ENCODE peak calls at places on chromosomes 3 and 15, in ten cellular contexts. One of them, this sample, is unnamed.

GRCh38 chr3:46089237-46090011 is 62.1 kb upstream of the XCR1 start:
- DNase-seq in OCI-LY7: no peak
- DNase-seq in Peyer's patch: peak; percentile 81
- DNase-seq in fibroblast of pulmonary artery: peak; percentile 72
- DNase-seq in right cardiac atrium: peak; percentile 76
- DNase-seq in bronchial epithelial cell: peak; percentile 95
- DNase-seq in GM23338: no peak
- DNase-seq in tibial nerve: peak; percentile 69
- DNase-seq in stomach: peak; percentile 48
- DNase-seq in cardiac muscle cell: peak; percentile 83
- DNase-seq in this sample: peak; percentile 43

GRCh38 chr15:79209116-79209515 is 73.4 kb upstream of the ANKRD34C start:
- DNase-seq in stomach: no peak
- DNase-seq in cardiac muscle cell: no peak
- DNase-seq in right cardiac atrium: peak; percentile 54
- DNase-seq in fibroblast of pulmonary artery: no peak
- DNase-seq in OCI-LY7: no peak
- DNase-seq in Peyer's patch: no peak
- DNase-seq in GM23338: peak; percentile 33
- DNase-seq in tibial nerve: no peak
- DNase-seq in bronchial epithelial cell: no peak
- DNase-seq in this sample: no peak

GRCh38 chr15:43880406-43881184 is 53.8 kb downstream of the WDR76 start:
- DNase-seq in fibroblast of pulmonary artery: peak; percentile 33
- DNase-seq in OCI-LY7: no peak
- DNase-seq in cardiac muscle cell: peak; percentile 30
- DNase-seq in tibial nerve: no peak
- DNase-seq in bronchial epithelial cell: no peak
- DNase-seq in right cardiac atrium: no peak
- DNase-seq in GM23338: peak; percentile 24
- DNase-seq in Peyer's patch: no peak
- DNase-seq in stomach: no peak
- DNase-seq in this sample: no peak

GRCh38 chr3:51940648-51941421 is 869 bp downstream of the RRP9 start:
- DNase-seq in stomach: no peak
- DNase-seq in OCI-LY7: no peak
- DNase-seq in cardiac muscle cell: peak; percentile 71
- DNase-seq in bronchial epithelial cell: no peak
- DNase-seq in fibroblast of pulmonary artery: peak; percentile 70
- DNase-seq in GM23338: no peak
- DNase-seq in Peyer's patch: peak; percentile 29
- DNase-seq in right cardiac atrium: no peak
- DNase-seq in tibial nerve: no peak
- DNase-seq in this sample: no peak

GRCh38 chr3:58092516-58092915 is 84.3 kb downstream of the FLNB start:
- DNase-seq in OCI-LY7: no peak
- DNase-seq in bronchial epithelial cell: no peak
- DNase-seq in right cardiac atrium: no peak
- DNase-seq in cardiac muscle cell: peak; percentile 37
- DNase-seq in GM23338: no peak
- DNase-seq in tibial nerve: no peak
- DNase-seq in stomach: no peak
- DNase-seq in fibroblast of pulmonary artery: peak; percentile 35
- DNase-seq in Peyer's patch: no peak
- DNase-seq in this sample: no peak

GRCh38 chr15:81091889-81092558 is 42.0 kb upstream of the CFAP161 start:
- DNase-seq in tibial nerve: no peak
- DNase-seq in Peyer's patch: no peak
- DNase-seq in cardiac muscle cell: peak; percentile 71
- DNase-seq in right cardiac atrium: no peak
- DNase-seq in bronchial epithelial cell: peak; percentile 83
- DNase-seq in GM23338: no peak
- DNase-seq in fibroblast of pulmonary artery: peak; percentile 81
- DNase-seq in stomach: no peak
- DNase-seq in OCI-LY7: no peak
- DNase-seq in this sample: no peak

GRCh38 chr15:34241376-34242350 is 16.8 kb downstream of the EMC4 start:
- DNase-seq in GM23338: peak; percentile 56
- DNase-seq in cardiac muscle cell: peak; percentile 60
- DNase-seq in right cardiac atrium: no peak
- DNase-seq in OCI-LY7: peak; percentile 57
- DNase-seq in tibial nerve: peak; percentile 32
- DNase-seq in bronchial epithelial cell: peak; percentile 78
- DNase-seq in fibroblast of pulmonary artery: peak; percentile 70
- DNase-seq in Peyer's patch: no peak
- DNase-seq in stomach: no peak
- DNase-seq in this sample: no peak

GRCh38 chr15:88440021-88440420 is 27.2 kb downstream of the MRPL46 start:
- DNase-seq in bronchial epithelial cell: peak; percentile 82
- DNase-seq in stomach: no peak
- DNase-seq in GM23338: no peak
- DNase-seq in Peyer's patch: no peak
- DNase-seq in right cardiac atrium: no peak
- DNase-seq in tibial nerve: no peak
- DNase-seq in cardiac muscle cell: peak; percentile 29
- DNase-seq in OCI-LY7: no peak
- DNase-seq in fibroblast of pulmonary artery: peak; percentile 48
- DNase-seq in this sample: no peak

GRCh38 chr3:11539677-11540076 is 104.0 kb downstream of the VGLL4 start:
- DNase-seq in tibial nerve: no peak
- DNase-seq in right cardiac atrium: no peak
- DNase-seq in GM23338: peak; percentile 51
- DNase-seq in stomach: no peak
- DNase-seq in cardiac muscle cell: no peak
- DNase-seq in fibroblast of pulmonary artery: no peak
- DNase-seq in bronchial epithelial cell: peak; percentile 25
- DNase-seq in Peyer's patch: no peak
- DNase-seq in OCI-LY7: no peak
- DNase-seq in this sample: no peak

GRCh38 chr15:69842851-69843250 is 254.9 kb downstream of the TLE3 start:
- DNase-seq in OCI-LY7: no peak
- DNase-seq in fibroblast of pulmonary artery: no peak
- DNase-seq in GM23338: no peak
- DNase-seq in bronchial epithelial cell: no peak
- DNase-seq in stomach: no peak
- DNase-seq in tibial nerve: no peak
- DNase-seq in Peyer's patch: no peak
- DNase-seq in right cardiac atrium: no peak
- DNase-seq in cardiac muscle cell: no peak
- DNase-seq in this sample: no peak

GRCh38 chr3:138256022-138256421 is 68.9 kb downstream of the ARMC8 start:
- DNase-seq in fibroblast of pulmonary artery: no peak
- DNase-seq in tibial nerve: no peak
- DNase-seq in OCI-LY7: no peak
- DNase-seq in Peyer's patch: no peak
- DNase-seq in stomach: no peak
- DNase-seq in right cardiac atrium: no peak
- DNase-seq in cardiac muscle cell: no peak
- DNase-seq in GM23338: no peak
- DNase-seq in bronchial epithelial cell: no peak
- DNase-seq in this sample: no peak

GRCh38 chr3:45554001-45554691 is 40.4 kb upstream of the LIMD1 start:
- DNase-seq in GM23338: peak; percentile 47
- DNase-seq in bronchial epithelial cell: no peak
- DNase-seq in stomach: peak; percentile 31
- DNase-seq in fibroblast of pulmonary artery: peak; percentile 49
- DNase-seq in right cardiac atrium: peak; percentile 78
- DNase-seq in Peyer's patch: peak; percentile 68
- DNase-seq in tibial nerve: peak; percentile 44
- DNase-seq in OCI-LY7: peak; percentile 76
- DNase-seq in cardiac muscle cell: peak; percentile 51
- DNase-seq in this sample: peak; percentile 74

GRCh38 chr3:29083607-29084120 is 197.2 kb upstream of the RBMS3 start:
- DNase-seq in fibroblast of pulmonary artery: no peak
- DNase-seq in GM23338: no peak
- DNase-seq in OCI-LY7: no peak
- DNase-seq in bronchial epithelial cell: no peak
- DNase-seq in Peyer's patch: no peak
- DNase-seq in tibial nerve: no peak
- DNase-seq in right cardiac atrium: no peak
- DNase-seq in stomach: no peak
- DNase-seq in cardiac muscle cell: peak; percentile 7
- DNase-seq in this sample: no peak

GRCh38 chr3:49098429-49098828 is 4.6 kb upstream of the QRICH1 start:
- DNase-seq in bronchial epithelial cell: peak; percentile 35
- DNase-seq in cardiac muscle cell: peak; percentile 17
- DNase-seq in fibroblast of pulmonary artery: no peak
- DNase-seq in OCI-LY7: no peak
- DNase-seq in GM23338: no peak
- DNase-seq in stomach: no peak
- DNase-seq in right cardiac atrium: peak; percentile 76
- DNase-seq in tibial nerve: no peak
- DNase-seq in Peyer's patch: no peak
- DNase-seq in this sample: peak; percentile 63

GRCh38 chr3:71563827-71564226 is 19.7 kb downstream of the FOXP1 start:
- DNase-seq in GM23338: no peak
- DNase-seq in tibial nerve: no peak
- DNase-seq in cardiac muscle cell: no peak
- DNase-seq in right cardiac atrium: no peak
- DNase-seq in stomach: peak; percentile 44
- DNase-seq in bronchial epithelial cell: peak; percentile 68
- DNase-seq in OCI-LY7: peak; percentile 94
- DNase-seq in Peyer's patch: no peak
- DNase-seq in fibroblast of pulmonary artery: no peak
- DNase-seq in this sample: no peak

GRCh38 chr3:168322941-168323340 is 227.2 kb upstream of the GOLIM4 start:
- DNase-seq in bronchial epithelial cell: no peak
- DNase-seq in GM23338: no peak
- DNase-seq in Peyer's patch: no peak
- DNase-seq in stomach: no peak
- DNase-seq in fibroblast of pulmonary artery: no peak
- DNase-seq in right cardiac atrium: no peak
- DNase-seq in OCI-LY7: no peak
- DNase-seq in tibial nerve: no peak
- DNase-seq in cardiac muscle cell: no peak
- DNase-seq in this sample: no peak

GRCh38 chr15:31412824-31413223 is 86.2 kb downstream of the KLF13 start:
- DNase-seq in bronchial epithelial cell: no peak
- DNase-seq in cardiac muscle cell: no peak
- DNase-seq in tibial nerve: no peak
- DNase-seq in GM23338: no peak
- DNase-seq in OCI-LY7: no peak
- DNase-seq in stomach: no peak
- DNase-seq in fibroblast of pulmonary artery: no peak
- DNase-seq in right cardiac atrium: no peak
- DNase-seq in Peyer's patch: no peak
- DNase-seq in this sample: no peak

GRCh38 chr3:56970401-56971002 is 90.0 kb upstream of the SPATA12 start:
- DNase-seq in OCI-LY7: peak; percentile 46
- DNase-seq in right cardiac atrium: no peak
- DNase-seq in GM23338: no peak
- DNase-seq in bronchial epithelial cell: no peak
- DNase-seq in cardiac muscle cell: peak; percentile 84
- DNase-seq in Peyer's patch: no peak
- DNase-seq in fibroblast of pulmonary artery: peak; percentile 84
- DNase-seq in stomach: no peak
- DNase-seq in tibial nerve: no peak
- DNase-seq in this sample: no peak
- H3K4me3 ChIP-seq in OCI-LY7: no peak overlapping the region
- H3K4me3 ChIP-seq in right cardiac atrium: no peak overlapping the region
- H3K4me3 ChIP-seq in GM23338: no peak overlapping the region
- H3K4me3 ChIP-seq in bronchial epithelial cell: no peak overlapping the region
- H3K4me3 ChIP-seq in cardiac muscle cell: no peak overlapping the region
- H3K4me3 ChIP-seq in Peyer's patch: no peak overlapping the region
- H3K4me3 ChIP-seq in fibroblast of pulmonary artery: no peak overlapping the region
- H3K4me3 ChIP-seq in stomach: no peak overlapping the region
- H3K4me3 ChIP-seq in tibial nerve: no peak overlapping the region
- H3K4me3 ChIP-seq in this sample: no peak overlapping the region

GRCh38 chr3:16101295-16102186 is 72.9 kb upstream of the GALNT15 start:
- DNase-seq in stomach: no peak
- DNase-seq in cardiac muscle cell: no peak
- DNase-seq in tibial nerve: no peak
- DNase-seq in GM23338: no peak
- DNase-seq in fibroblast of pulmonary artery: no peak
- DNase-seq in right cardiac atrium: no peak
- DNase-seq in bronchial epithelial cell: peak; percentile 98
- DNase-seq in OCI-LY7: no peak
- DNase-seq in Peyer's patch: peak; percentile 80
- DNase-seq in this sample: no peak
- H3K4me3 ChIP-seq in stomach: no peak overlapping the region
- H3K4me3 ChIP-seq in cardiac muscle cell: no peak overlapping the region
- H3K4me3 ChIP-seq in tibial nerve: no peak overlapping the region
- H3K4me3 ChIP-seq in GM23338: no peak overlapping the region
- H3K4me3 ChIP-seq in fibroblast of pulmonary artery: no peak overlapping the region
- H3K4me3 ChIP-seq in right cardiac atrium: no peak overlapping the region
- H3K4me3 ChIP-seq in bronchial epithelial cell: no peak overlapping the region
- H3K4me3 ChIP-seq in OCI-LY7: no peak overlapping the region
- H3K4me3 ChIP-seq in Peyer's patch: no peak overlapping the region
- H3K4me3 ChIP-seq in this sample: no peak overlapping the region

GRCh38 chr3:14689247-14689980 is 14.5 kb downstream of the C3orf20 start:
- DNase-seq in Peyer's patch: no peak
- DNase-seq in stomach: no peak
- DNase-seq in OCI-LY7: peak; percentile 27
- DNase-seq in bronchial epithelial cell: no peak
- DNase-seq in right cardiac atrium: no peak
- DNase-seq in tibial nerve: no peak
- DNase-seq in GM23338: no peak
- DNase-seq in cardiac muscle cell: no peak
- DNase-seq in fibroblast of pulmonary artery: no peak
- DNase-seq in this sample: no peak
- H3K4me3 ChIP-seq in Peyer's patch: no peak overlapping the region
- H3K4me3 ChIP-seq in stomach: no peak overlapping the region
- H3K4me3 ChIP-seq in OCI-LY7: peak overlapping the region; percentile 55
- H3K4me3 ChIP-seq in bronchial epithelial cell: no peak overlapping the region
- H3K4me3 ChIP-seq in right cardiac atrium: no peak overlapping the region
- H3K4me3 ChIP-seq in tibial nerve: no peak overlapping the region
- H3K4me3 ChIP-seq in GM23338: no peak overlapping the region
- H3K4me3 ChIP-seq in cardiac muscle cell: no peak overlapping the region
- H3K4me3 ChIP-seq in fibroblast of pulmonary artery: no peak overlapping the region
- H3K4me3 ChIP-seq in this sample: no peak overlapping the region

DNA sequence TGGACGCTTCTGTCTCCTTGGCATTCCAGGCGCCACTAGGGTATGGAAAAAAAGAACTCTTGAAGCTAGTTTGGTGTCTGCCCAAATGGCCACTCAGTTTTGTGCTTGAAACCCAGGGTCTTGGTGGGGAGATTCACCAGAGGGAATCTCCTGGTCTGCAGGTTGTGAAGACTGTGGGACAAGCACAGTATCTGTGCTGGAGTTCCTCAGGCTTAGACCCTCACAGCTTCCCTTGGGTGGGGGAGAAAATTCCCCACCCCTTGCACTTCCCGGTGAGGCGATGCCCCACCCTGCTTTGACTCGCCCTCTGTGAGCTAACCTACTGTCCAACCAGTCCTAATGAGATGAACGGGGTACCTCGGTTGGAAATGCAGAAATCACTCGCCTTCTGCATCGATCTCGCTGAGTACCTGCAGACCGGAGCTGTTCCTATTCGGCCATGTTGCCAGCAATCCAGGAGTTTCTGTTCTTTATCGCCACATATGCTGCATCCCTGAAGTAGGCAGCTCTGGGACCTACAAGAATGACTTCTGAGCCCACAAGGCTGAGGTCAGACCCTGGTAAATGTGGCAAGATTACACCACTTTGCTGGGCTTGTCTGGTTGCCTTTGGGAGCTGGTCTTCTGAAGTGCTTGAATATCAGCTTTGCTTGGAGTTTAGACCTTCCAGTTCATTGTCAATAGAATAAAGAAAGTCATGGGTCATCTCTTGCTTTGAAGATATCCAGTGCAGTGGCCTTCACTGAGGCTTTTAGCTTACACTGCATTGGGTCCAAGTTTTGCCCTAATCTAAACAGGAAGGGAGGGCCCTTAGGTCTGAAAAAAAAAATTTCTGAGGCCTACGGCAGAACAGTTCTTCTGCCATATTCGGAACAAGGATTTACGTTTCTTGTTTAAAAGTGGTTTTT is 51.0 kb downstream of the SLC2A2 start:
- DNase-seq in stomach: no peak
- DNase-seq in fibroblast of pulmonary artery: no peak
- DNase-seq in tibial nerve: no peak
- DNase-seq in right cardiac atrium: no peak
- DNase-seq in bronchial epithelial cell: no peak
- DNase-seq in GM23338: no peak
- DNase-seq in cardiac muscle cell: no peak
- DNase-seq in OCI-LY7: no peak
- DNase-seq in Peyer's patch: no peak
- DNase-seq in this sample: no peak
- H3K4me3 ChIP-seq in stomach: no peak overlapping the region
- H3K4me3 ChIP-seq in fibroblast of pulmonary artery: no peak overlapping the region
- H3K4me3 ChIP-seq in tibial nerve: no peak overlapping the region
- H3K4me3 ChIP-seq in right cardiac atrium: no peak overlapping the region
- H3K4me3 ChIP-seq in bronchial epithelial cell: no peak overlapping the region
- H3K4me3 ChIP-seq in GM23338: no peak overlapping the region
- H3K4me3 ChIP-seq in cardiac muscle cell: no peak overlapping the region
- H3K4me3 ChIP-seq in OCI-LY7: no peak overlapping the region
- H3K4me3 ChIP-seq in Peyer's patch: no peak overlapping the region
- H3K4me3 ChIP-seq in this sample: no peak overlapping the region